ENCODE peak calls at places on chromosomes 6 and 20, in five cellular contexts. C, Z, S, N and H are unnamed samples.
A peak's percentile ranks its signal among the peaks of the same experiment; 100 is the strongest.

GRCh38 chr6:111515259-111515658 is 32.2 kb upstream of the REV3L start:
- DNase-seq in C (no peak), Z (no peak), S (no peak), N (no peak), H (no peak)

GRCh38 chr20:55415567-55416142 is 589.7 kb downstream of the CBLN4 start:
- DNase-seq in C (no peak), S (no peak), N (no peak), Z (peak; percentile 1), H (no peak)

GRCh38 chr6:89145461-89145961 is 344 bp upstream of the PM20D2 start:
- DNase-seq in N (peak; percentile 42), S (no peak), Z (peak; percentile 83), C (no peak), H (no peak)

GRCh38 chr6:154638369-154638768 is 94.8 kb upstream of the SCAF8 start:
- DNase-seq in N (no peak), Z (no peak), C (no peak), S (no peak), H (no peak)

GRCh38 chr6:144314003-144314485 is 28.9 kb downstream of the UTRN start:
- DNase-seq in S (peak; percentile 54), Z (no peak), N (no peak), C (no peak), H (no peak)

GRCh38 chr6:108117427-108118358 is 43.2 kb upstream of the OSTM1 start:
- DNase-seq in C (peak; percentile 52), Z (no peak), S (peak; percentile 46), N (no peak), H (peak; percentile 30)

GRCh38 chr6:165883851-165884640 is 221.0 kb upstream of the PDE10A start:
- DNase-seq in S (peak; percentile 17), C (no peak), N (no peak), Z (no peak), H (no peak)

GRCh38 chr20:36792422-36792821 is 18.9 kb upstream of the DSN1 start:
- DNase-seq in C (peak; percentile 53), Z (no peak), N (no peak), S (peak; percentile 72), H (no peak)

GRCh38 chr6:36436466-36436865 is 6.2 kb downstream of the PXT1 start:
- DNase-seq in S (no peak), Z (no peak), C (no peak), N (no peak), H (no peak)

GRCh38 chr20:57266251-57267157 is at the start of gene BMP7:
- DNase-seq in N (no peak), C (no peak), S (no peak), Z (no peak), H (no peak)

GRCh38 chr6:27139753-27140522 is 107.6 kb upstream of the PRSS16 start:
- DNase-seq in N (no peak), Z (peak; percentile 71), S (peak; percentile 53), C (no peak), H (peak; percentile 47)

GRCh38 chr6:4647414-4648365 is 128.5 kb upstream of the CDYL start:
- DNase-seq in C (peak; percentile 72), S (peak; percentile 71), N (no peak), Z (no peak), H (no peak)

GRCh38 chr6:36724514-36725385 is 27.1 kb downstream of the RAB44 start:
- DNase-seq in Z (no peak), N (peak; percentile 15), S (peak; percentile 89), C (peak; percentile 89), H (peak; percentile 41)

GRCh38 chr20:23881371-23881770 is 1.8 kb upstream of the CST5 start:
- DNase-seq in Z (no peak), N (no peak), C (no peak), S (no peak), H (no peak)